ENCODE peak calls at places on chromosomes 6 and 20, in four cellular contexts. V is WTC11, Z is K562, S is GM12878. L is an unnamed sample.

GRCh38 chr6:149863596-149863845 is 638 bp downstream of the LRP11 start:
- DNase-seq in S (no peak), V (no peak), Z (no peak), L (no peak)

GRCh38 chr6:54029187-54029586 is 82.1 kb upstream of the MLIP start:
- DNase-seq in Z (no peak), S (no peak), V (no peak), L (no peak)

GRCh38 chr6:69231983-69232382 is 564.8 kb downstream of the LMBRD1 start:
- DNase-seq in Z (no peak), V (no peak), S (no peak), L (peak)

GRCh38 chr20:50017160-50017559 is 34.4 kb downstream of the SNAI1 start:
- DNase-seq in V (no peak), S (no peak), Z (no peak), L (no peak)

GRCh38 chr6:167934426-167934864 is 63.0 kb upstream of the KIF25 start:
- DNase-seq in Z (no peak), S (no peak), V (no peak), L (no peak)

GRCh38 chr20:63699466-63700198 is 3.2 kb downstream of the TNFRSF6B start:
- DNase-seq in Z (peak), V (no peak), S (no peak), L (peak)

GRCh38 chr20:46213946-46214830 is 94.1 kb downstream of the CDH22 start:
- DNase-seq in S (no peak), Z (no peak), V (no peak), L (no peak)

GRCh38 chr20:62815066-62815991 is 1.5 kb upstream of the COL9A3 start:
- DNase-seq in Z (peak), S (no peak), V (peak), L (peak)

GRCh38 chr6:80959034-80959433 is 793.4 kb downstream of the TENT5A start:
- DNase-seq in V (no peak), Z (no peak), S (no peak), L (no peak)

GRCh38 chr6:28656715-28657114 is 131.0 kb downstream of the GPX5 start:
- DNase-seq in S (no peak), V (no peak), Z (no peak), L (no peak)

GRCh38 chr6:88165087-88165876 is 865 bp downstream of the CNR1 start:
- DNase-seq in V (no peak), S (no peak), Z (no peak), L (no peak)

GRCh38 chr6:41625442-41625841 is 12.8 kb upstream of the MDFI start:
- DNase-seq in V (no peak), Z (no peak), S (no peak), L (no peak)

GRCh38 chr6:79031821-79032590 is 46.0 kb downstream of the PHIP start:
- DNase-seq in V (no peak), Z (no peak), S (no peak), L (no peak)

GRCh38 chr20:49052334-49052733 is 6.2 kb downstream of the CSE1L start:
- DNase-seq in V (no peak), S (no peak), Z (no peak), L (no peak)

GRCh38 chr6:15391500-15391899 is 145.6 kb downstream of the JARID2 start:
- DNase-seq in Z (no peak), V (no peak), S (no peak), L (no peak)

GRCh38 chr6:40774932-40775331 is 187.8 kb upstream of the LRFN2 start:
- DNase-seq in Z (no peak), S (no peak), V (no peak), L (no peak)

GRCh38 chr6:159255434-159255951 is 86.3 kb downstream of the FNDC1 start:
- DNase-seq in V (no peak), S (no peak), Z (no peak), L (no peak)

GRCh38 chr20:58421497-58421850 is 32.4 kb downstream of the VAPB start:
- DNase-seq in V (no peak), S (no peak), Z (no peak), L (no peak)

GRCh38 chr6:27836783-27837635 is 75.2 kb downstream of the OR2B2 start:
- DNase-seq in Z (peak), S (no peak), V (peak), L (peak)

GRCh38 chr6:93423542-93423941 is 4.2 kb upstream of the EPHA7 start:
- DNase-seq in S (no peak), V (peak), Z (no peak), L (peak)

GRCh38 chr6:1796706-1797529 is 187.2 kb downstream of the FOXC1 start:
- DNase-seq in Z (no peak), S (no peak), V (no peak), L (no peak)

GRCh38 chr20:4864292-4864691 is 137.0 kb downstream of the SLC23A2 start:
- DNase-seq in Z (no peak), V (no peak), S (no peak), L (no peak)

GRCh38 chr20:25580711-25581110 is 4.6 kb downstream of the NINL start:
- DNase-seq in V (no peak), Z (no peak), S (no peak), L (no peak)

GRCh38 chr6:77180367-77180766 is 282.9 kb downstream of the HTR1B start:
- DNase-seq in S (no peak), V (no peak), Z (no peak), L (no peak)

GRCh38 chr20:35952480-35953410 is 1.6 kb downstream of the SCAND1 start:
- DNase-seq in S (no peak), Z (no peak), V (no peak), L (no peak)

GRCh38 chr6:14506656-14507242 is 389.2 kb downstream of the CD83 start:
- DNase-seq in S (no peak), V (no peak), Z (no peak), L (no peak)

GRCh38 chr20:44643596-44644383 is 7.7 kb downstream of the ADA start:
- DNase-seq in S (no peak), Z (no peak), V (peak), L (no peak)

GRCh38 chr6:112831022-112831421 is 483.9 kb downstream of the RFPL4B start:
- DNase-seq in V (no peak), Z (no peak), S (no peak), L (no peak)

GRCh38 chr6:169890901-169891300 is 139.5 kb downstream of the ERMARD start:
- DNase-seq in V (no peak), Z (no peak), S (no peak), L (peak)

GRCh38 chr6:153167907-153168306 is 36.8 kb upstream of the RGS17 start:
- DNase-seq in Z (no peak), S (no peak), V (no peak), L (no peak)

GRCh38 chr20:42974347-42974746 is 215.4 kb downstream of the PTPRT start:
- DNase-seq in Z (no peak), V (no peak), S (no peak), L (no peak)

GRCh38 chr6:45003400-45003799 is 324.7 kb upstream of the RUNX2 start:
- DNase-seq in S (no peak), V (no peak), Z (no peak), L (no peak)

GRCh38 chr20:39249798-39250197 is 287.7 kb downstream of the DHX35 start:
- DNase-seq in V (no peak), S (no peak), Z (no peak), L (no peak)

GRCh38 chr6:41231246-41231645 is 3.1 kb downstream of the TREML4 start:
- DNase-seq in S (no peak), V (no peak), Z (no peak), L (no peak)

GRCh38 chr6:108618623-108619152 is 58.0 kb downstream of the FOXO3 start:
- DNase-seq in Z (no peak), V (no peak), S (no peak), L (no peak)

GRCh38 chr6:108616544-108616943 is 55.8 kb downstream of the FOXO3 start:
- DNase-seq in S (no peak), Z (no peak), V (no peak), L (no peak)

GRCh38 chr6:108616973-108617372 is 56.3 kb downstream of the FOXO3 start:
- DNase-seq in S (no peak), Z (no peak), V (no peak), L (no peak)

GRCh38 chr6:108621117-108621516 is 60.4 kb downstream of the FOXO3 start:
- DNase-seq in Z (no peak), S (no peak), V (no peak), L (no peak)

DNA sequence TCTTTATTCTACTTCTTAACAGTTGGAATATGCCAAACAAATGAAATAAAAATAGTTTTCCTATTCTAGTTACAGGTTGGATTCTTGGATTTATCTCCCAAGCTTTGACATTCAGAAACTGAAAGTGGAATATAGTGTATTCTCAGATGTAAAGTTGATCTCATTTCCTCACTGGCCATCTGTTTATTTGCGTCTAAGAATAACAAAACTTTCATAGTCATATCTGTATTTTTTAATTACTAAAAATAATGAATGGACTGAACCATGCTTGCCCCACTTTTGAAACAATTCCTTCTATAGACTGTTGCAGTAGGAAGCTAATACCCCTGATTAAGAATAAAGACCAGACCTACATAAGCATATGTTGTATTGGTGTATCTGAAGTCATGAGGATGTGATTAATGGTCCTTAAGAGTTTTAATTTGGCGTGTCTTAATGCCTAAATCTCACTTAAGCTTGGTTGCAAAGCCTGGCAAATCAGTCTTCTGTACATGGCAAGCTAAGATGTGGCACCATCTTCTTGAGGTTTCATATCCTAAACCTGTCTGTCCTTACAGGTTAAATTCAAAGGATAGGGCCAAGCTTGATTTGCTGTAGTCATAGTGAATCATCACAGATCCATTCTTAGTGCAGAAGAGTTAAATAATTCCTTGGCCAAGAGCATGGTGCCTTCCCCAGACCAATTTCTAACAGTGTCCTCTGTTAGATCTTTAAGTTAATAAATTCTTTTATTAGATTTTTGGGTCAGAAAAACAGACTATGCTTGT is 58.9 kb downstream of the FOXO3 start:
- DNase-seq in Z (no peak), V (no peak), S (no peak), L (no peak)
- TF ChIP-seq USF1 in Z (no peak), V (no peak), S (no peak), L (no peak)

DNA sequence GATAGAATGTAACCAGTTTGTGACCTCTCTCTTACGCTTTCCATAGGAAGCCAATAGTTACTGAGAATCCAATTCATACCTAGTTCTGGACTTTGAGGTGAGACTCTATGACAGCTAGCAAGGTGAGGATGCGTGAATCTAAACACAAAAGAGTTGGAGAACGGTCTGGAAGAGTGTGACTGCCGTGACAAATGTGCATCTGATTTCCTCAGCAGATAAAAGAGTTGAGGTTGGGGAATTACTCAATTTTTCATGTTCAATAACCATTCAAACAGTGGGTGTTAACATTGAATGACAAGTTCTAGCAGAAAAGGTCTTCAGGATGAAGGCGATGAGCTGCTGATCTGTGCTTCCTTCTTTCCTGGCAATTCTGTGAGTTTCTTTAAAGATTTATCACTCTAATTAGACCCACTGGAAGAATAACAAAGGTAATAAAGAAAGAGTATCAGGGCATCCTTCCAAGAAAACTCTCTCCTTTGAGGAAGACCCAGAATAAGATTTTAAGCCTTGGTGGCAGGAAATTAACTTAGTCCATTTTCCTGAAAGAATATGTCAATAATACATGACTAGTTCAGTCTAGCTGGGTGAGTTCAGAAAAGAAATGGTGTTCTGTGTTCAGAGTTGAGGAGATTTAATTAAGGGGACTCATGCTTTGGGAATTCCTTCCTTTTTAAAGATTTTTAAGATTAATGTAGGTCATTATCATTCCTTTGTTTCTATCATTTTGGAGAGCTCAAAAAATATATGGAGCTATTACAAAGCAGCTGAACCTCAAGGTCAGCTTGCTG is 24.5 kb downstream of the KIF3B start:
- DNase-seq in S (no peak), V (no peak), Z (no peak), L (no peak)
- TF ChIP-seq USF1 in S (no peak), V (no peak), Z (no peak), L (no peak)

GRCh38 chr20:21808863-21809664 is 103.6 kb downstream of the PAX1 start:
- DNase-seq in S (no peak), V (peak), Z (peak), L (peak)
- TF ChIP-seq USF1 in S (no peak), V (no peak), Z (no peak), L (no peak)

DNA sequence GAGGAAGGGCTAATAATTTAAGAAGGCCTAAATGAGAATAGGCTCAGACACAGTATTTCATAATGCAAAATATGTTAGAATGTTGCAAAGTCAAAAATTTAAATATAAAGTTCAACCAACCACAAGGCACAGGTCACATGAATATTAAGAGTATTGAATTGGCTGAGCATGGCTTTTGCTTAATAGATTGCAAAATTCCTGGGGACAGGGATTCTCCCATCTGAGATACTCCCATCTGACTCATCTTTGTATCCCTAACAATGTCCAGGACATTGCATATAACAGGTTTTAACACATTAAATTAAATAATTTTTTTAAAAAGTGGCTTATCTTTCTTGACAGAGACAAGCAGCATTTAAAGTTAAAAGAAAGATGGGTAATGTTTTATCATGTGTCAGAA is 32.8 kb upstream of the UTRN start:
- DNase-seq in V (no peak), Z (no peak), S (no peak), L (no peak)
- TF ChIP-seq USF1 in V (no peak), Z (no peak), S (no peak), L (no peak)

DNA sequence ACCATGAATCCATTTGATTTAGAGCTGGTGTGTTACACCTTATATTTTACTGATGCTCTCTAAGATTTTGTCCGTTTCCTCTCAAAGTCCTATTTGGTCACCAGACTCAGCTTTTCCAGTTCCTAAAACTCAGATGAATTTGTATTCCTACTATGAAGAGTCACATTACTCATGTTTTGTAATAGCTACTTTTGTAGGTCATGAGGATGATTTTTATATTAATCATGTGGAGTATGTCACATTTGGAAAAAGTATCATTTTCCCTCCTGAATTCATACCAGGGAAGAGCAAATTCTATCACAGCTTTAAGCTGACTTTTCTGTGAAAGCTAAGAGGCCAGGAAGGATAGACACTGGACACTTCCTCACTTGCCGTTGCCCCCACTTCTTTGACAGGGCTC is 140.6 kb upstream of the SCGN start:
- DNase-seq in V (no peak), Z (no peak), S (no peak), L (no peak)
- TF ChIP-seq USF1 in V (no peak), Z (no peak), S (no peak), L (no peak)

GRCh38 chr6:12164508-12164770 is 125.7 kb upstream of the EDN1 start:
- DNase-seq in Z (no peak), V (no peak), S (no peak), L (no peak)

GRCh38 chr6:12162203-12162602 is 128.0 kb upstream of the EDN1 start:
- DNase-seq in S (no peak), V (no peak), Z (no peak), L (no peak)

GRCh38 chr6:12163149-12163548 is 127.0 kb upstream of the EDN1 start:
- DNase-seq in S (no peak), V (no peak), Z (no peak), L (no peak)

GRCh38 chr6:12165297-12165696 is 124.9 kb upstream of the EDN1 start:
- DNase-seq in V (no peak), S (no peak), Z (no peak), L (no peak)

DNA sequence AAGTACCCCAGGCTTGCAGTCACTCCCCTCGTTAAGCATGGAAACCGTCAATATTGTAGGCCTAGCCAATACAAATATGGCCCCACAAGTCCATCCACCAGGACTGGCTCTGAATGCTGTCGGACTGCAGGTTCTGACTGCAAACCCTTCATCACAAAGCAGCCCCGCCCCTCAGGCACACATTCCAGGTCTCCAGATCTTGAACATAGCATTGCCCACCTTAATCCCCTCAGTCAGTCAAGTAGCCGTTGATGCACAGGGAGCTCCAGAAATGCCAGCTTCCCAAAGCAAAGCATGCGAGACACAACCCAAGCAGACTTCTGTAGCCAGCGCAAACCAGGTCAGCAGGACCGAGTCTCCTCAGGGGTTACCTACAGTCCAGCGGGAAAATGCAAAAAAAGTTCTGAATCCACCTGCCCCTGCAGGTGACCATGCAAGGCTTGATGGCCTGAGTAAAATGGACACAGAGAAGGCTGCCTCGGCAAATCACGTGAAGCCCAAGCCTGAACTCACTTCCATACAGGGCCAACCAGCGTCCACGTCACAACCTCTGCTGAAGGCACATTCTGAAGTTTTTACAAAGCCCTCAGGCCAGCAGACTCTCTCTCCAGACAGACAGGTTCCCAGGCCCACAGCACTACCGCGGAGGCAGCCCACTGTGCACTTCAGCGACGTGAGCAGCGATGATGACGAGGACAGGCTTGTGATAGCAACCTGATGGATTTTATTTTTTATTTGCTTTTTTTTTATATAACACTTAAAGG is 126.2 kb upstream of the EDN1 start:
- DNase-seq in S (no peak), Z (no peak), V (no peak), L (no peak)
- TF ChIP-seq USF1 in S (no peak), Z (no peak), V (no peak), L (no peak)

L was measured in SK-N-SH.